ENCODE peak calls at places on chromosomes 16 and 17, in seven cellular contexts. One of them, this sample, is unnamed.
A peak's percentile ranks its signal among the peaks of the same experiment; 100 is the strongest.

GRCh38 chr16:66481081-66481942 is 54.2 kb downstream of the BEAN1 start:
- DNase-seq in IMR-90: no peak
- DNase-seq in GM19239: no peak
- DNase-seq in mucosa of descending colon: no peak
- DNase-seq in NCI-H1436 treated with DMSO at 0.1 percent for 48 hours: no peak
- DNase-seq in NCI-H1092: no peak
- DNase-seq in ACHN: no peak
- DNase-seq in this sample: peak; percentile 22

GRCh38 chr17:83159204-83160049 is 80.0 kb downstream of the METRNL start:
- DNase-seq in GM19239: no peak
- DNase-seq in NCI-H1436 treated with DMSO at 0.1 percent for 48 hours: no peak
- DNase-seq in NCI-H1092: no peak
- DNase-seq in mucosa of descending colon: no peak
- DNase-seq in ACHN: no peak
- DNase-seq in IMR-90: no peak
- DNase-seq in this sample: no peak

GRCh38 chr17:29929006-29929543 is 953 bp downstream of the SSH2 start:
- DNase-seq in ACHN: peak; percentile 83
- DNase-seq in IMR-90: no peak
- DNase-seq in mucosa of descending colon: no peak
- DNase-seq in NCI-H1436 treated with DMSO at 0.1 percent for 48 hours: no peak
- DNase-seq in NCI-H1092: no peak
- DNase-seq in GM19239: no peak
- DNase-seq in this sample: no peak

GRCh38 chr17:83089322-83090156 is 10.1 kb downstream of the METRNL start:
- DNase-seq in GM19239: no peak
- DNase-seq in ACHN: no peak
- DNase-seq in NCI-H1092: no peak
- DNase-seq in mucosa of descending colon: peak; percentile 86
- DNase-seq in IMR-90: no peak
- DNase-seq in NCI-H1436 treated with DMSO at 0.1 percent for 48 hours: no peak
- DNase-seq in this sample: peak; percentile 55

GRCh38 chr16:6131526-6132050 is 1034.0 kb upstream of the EEF2KMT start:
- DNase-seq in NCI-H1436 treated with DMSO at 0.1 percent for 48 hours: no peak
- DNase-seq in IMR-90: no peak
- DNase-seq in ACHN: no peak
- DNase-seq in GM19239: no peak
- DNase-seq in NCI-H1092: no peak
- DNase-seq in mucosa of descending colon: no peak
- DNase-seq in this sample: no peak

GRCh38 chr17:56158344-56158743 is 5.1 kb downstream of the ANKFN1 start:
- DNase-seq in IMR-90: no peak
- DNase-seq in mucosa of descending colon: no peak
- DNase-seq in GM19239: no peak
- DNase-seq in ACHN: no peak
- DNase-seq in NCI-H1436 treated with DMSO at 0.1 percent for 48 hours: no peak
- DNase-seq in NCI-H1092: no peak
- DNase-seq in this sample: no peak

GRCh38 chr17:82049521-82049971 is 2.1 kb downstream of the RFNG start:
- DNase-seq in IMR-90: no peak
- DNase-seq in NCI-H1092: no peak
- DNase-seq in mucosa of descending colon: peak; percentile 42
- DNase-seq in NCI-H1436 treated with DMSO at 0.1 percent for 48 hours: no peak
- DNase-seq in GM19239: no peak
- DNase-seq in ACHN: no peak
- DNase-seq in this sample: peak; percentile 20

GRCh38 chr16:2091722-2092620 is 43.7 kb downstream of the PKD1 start:
- DNase-seq in GM19239: no peak
- DNase-seq in mucosa of descending colon: peak; percentile 91
- DNase-seq in ACHN: no peak
- DNase-seq in NCI-H1436 treated with DMSO at 0.1 percent for 48 hours: no peak
- DNase-seq in IMR-90: no peak
- DNase-seq in NCI-H1092: no peak
- DNase-seq in this sample: no peak

GRCh38 chr17:79974786-79975497 is 60.7 kb downstream of the TBC1D16 start:
- DNase-seq in GM19239: no peak
- DNase-seq in IMR-90: no peak
- DNase-seq in ACHN: no peak
- DNase-seq in NCI-H1436 treated with DMSO at 0.1 percent for 48 hours: no peak
- DNase-seq in mucosa of descending colon: peak; percentile 46
- DNase-seq in NCI-H1092: no peak
- DNase-seq in this sample: no peak

GRCh38 chr16:85718682-85719081 is 29.9 kb upstream of the GINS2 start:
- DNase-seq in NCI-H1436 treated with DMSO at 0.1 percent for 48 hours: no peak
- DNase-seq in ACHN: no peak
- DNase-seq in IMR-90: no peak
- DNase-seq in GM19239: no peak
- DNase-seq in NCI-H1092: no peak
- DNase-seq in mucosa of descending colon: no peak
- DNase-seq in this sample: no peak

GRCh38 chr17:79834575-79835469 is 4.4 kb downstream of the CBX4 start:
- DNase-seq in NCI-H1092: no peak
- DNase-seq in mucosa of descending colon: no peak
- DNase-seq in GM19239: no peak
- DNase-seq in IMR-90: no peak
- DNase-seq in NCI-H1436 treated with DMSO at 0.1 percent for 48 hours: no peak
- DNase-seq in ACHN: peak; percentile 31
- DNase-seq in this sample: no peak

GRCh38 chr16:892536-893255 is 78.1 kb downstream of the LMF1 start:
- DNase-seq in mucosa of descending colon: no peak
- DNase-seq in IMR-90: no peak
- DNase-seq in ACHN: no peak
- DNase-seq in NCI-H1092: no peak
- DNase-seq in NCI-H1436 treated with DMSO at 0.1 percent for 48 hours: no peak
- DNase-seq in GM19239: no peak
- DNase-seq in this sample: no peak

GRCh38 chr16:63323055-63323454 is 1286.8 kb upstream of the CDH8 start:
- DNase-seq in ACHN: no peak
- DNase-seq in mucosa of descending colon: no peak
- DNase-seq in NCI-H1436 treated with DMSO at 0.1 percent for 48 hours: no peak
- DNase-seq in GM19239: no peak
- DNase-seq in IMR-90: no peak
- DNase-seq in NCI-H1092: no peak
- DNase-seq in this sample: no peak

GRCh38 chr17:80912451-80912850 is 79.2 kb upstream of the CHMP6 start:
- DNase-seq in GM19239: no peak
- DNase-seq in NCI-H1436 treated with DMSO at 0.1 percent for 48 hours: no peak
- DNase-seq in IMR-90: no peak
- DNase-seq in ACHN: no peak
- DNase-seq in NCI-H1092: no peak
- DNase-seq in mucosa of descending colon: no peak
- DNase-seq in this sample: no peak

GRCh38 chr17:5418858-5419355 is 555 bp downstream of the NUP88 start:
- DNase-seq in NCI-H1092: no peak
- DNase-seq in ACHN: peak; percentile 73
- DNase-seq in NCI-H1436 treated with DMSO at 0.1 percent for 48 hours: no peak
- DNase-seq in GM19239: peak; percentile 48
- DNase-seq in IMR-90: peak; percentile 39
- DNase-seq in mucosa of descending colon: no peak
- DNase-seq in this sample: no peak

GRCh38 chr16:12679660-12680272 is 123.9 kb downstream of the CPPED1 start:
- DNase-seq in IMR-90: peak; percentile 24
- DNase-seq in mucosa of descending colon: no peak
- DNase-seq in NCI-H1436 treated with DMSO at 0.1 percent for 48 hours: no peak
- DNase-seq in ACHN: no peak
- DNase-seq in NCI-H1092: no peak
- DNase-seq in GM19239: no peak
- DNase-seq in this sample: no peak

GRCh38 chr16:1877804-1878203 is 5.8 kb upstream of the MEIOB start:
- DNase-seq in IMR-90: no peak
- DNase-seq in NCI-H1436 treated with DMSO at 0.1 percent for 48 hours: no peak
- DNase-seq in ACHN: no peak
- DNase-seq in NCI-H1092: no peak
- DNase-seq in mucosa of descending colon: no peak
- DNase-seq in GM19239: no peak
- DNase-seq in this sample: no peak

GRCh38 chr16:3646348-3646920 is 8.1 kb upstream of the DNASE1 start:
- DNase-seq in NCI-H1436 treated with DMSO at 0.1 percent for 48 hours: no peak
- DNase-seq in NCI-H1092: peak; percentile 56
- DNase-seq in mucosa of descending colon: peak; percentile 83
- DNase-seq in ACHN: no peak
- DNase-seq in IMR-90: peak; percentile 23
- DNase-seq in GM19239: no peak
- DNase-seq in this sample: no peak

GRCh38 chr16:13959626-13960025 is 39.7 kb downstream of the ERCC4 start:
- DNase-seq in ACHN: no peak
- DNase-seq in NCI-H1436 treated with DMSO at 0.1 percent for 48 hours: no peak
- DNase-seq in IMR-90: no peak
- DNase-seq in mucosa of descending colon: no peak
- DNase-seq in GM19239: no peak
- DNase-seq in NCI-H1092: no peak
- DNase-seq in this sample: no peak

GRCh38 chr16:17377360-17378324 is 93.1 kb downstream of the XYLT1 start:
- DNase-seq in GM19239: peak; percentile 21
- DNase-seq in mucosa of descending colon: no peak
- DNase-seq in ACHN: no peak
- DNase-seq in IMR-90: no peak
- DNase-seq in NCI-H1092: no peak
- DNase-seq in NCI-H1436 treated with DMSO at 0.1 percent for 48 hours: no peak
- DNase-seq in this sample: no peak

GRCh38 chr17:74677558-74678466 is 34.9 kb downstream of the CD300LF start:
- DNase-seq in NCI-H1436 treated with DMSO at 0.1 percent for 48 hours: no peak
- DNase-seq in IMR-90: peak; percentile 2
- DNase-seq in mucosa of descending colon: no peak
- DNase-seq in NCI-H1092: no peak
- DNase-seq in ACHN: peak; percentile 15
- DNase-seq in GM19239: no peak
- DNase-seq in this sample: peak; percentile 68

GRCh38 chr17:2853111-2853721 is 57.0 kb downstream of the RAP1GAP2 start:
- DNase-seq in IMR-90: peak; percentile 49
- DNase-seq in mucosa of descending colon: peak; percentile 64
- DNase-seq in NCI-H1436 treated with DMSO at 0.1 percent for 48 hours: no peak
- DNase-seq in ACHN: peak; percentile 22
- DNase-seq in NCI-H1092: no peak
- DNase-seq in GM19239: no peak
- DNase-seq in this sample: peak; percentile 69

GRCh38 chr17:80943346-80944145 is 48.1 kb upstream of the CHMP6 start:
- DNase-seq in GM19239: no peak
- DNase-seq in mucosa of descending colon: no peak
- DNase-seq in ACHN: no peak
- DNase-seq in IMR-90: no peak
- DNase-seq in NCI-H1092: no peak
- DNase-seq in NCI-H1436 treated with DMSO at 0.1 percent for 48 hours: no peak
- DNase-seq in this sample: peak; percentile 12